ENCODE peak calls at places on chromosomes 3 and 15, in seven cellular contexts. V is epithelial cell of esophagus, D is endothelial cell of umbilical vein, H is neural progenitor cell, Q is BJ, W is cardiac fibroblast, I is tibial artery. O is an unnamed sample.

GRCh38 chr15:51403072-51403878 is 61.8 kb downstream of the GLDN start:
- DNase-seq in H (peak), D (peak), Q (no peak), I (no peak), V (peak), W (peak), O (no peak)

GRCh38 chr3:45896956-45897355 is 10.6 kb downstream of the CCR9 start:
- DNase-seq in V (peak), I (no peak), D (no peak), W (peak), H (no peak), Q (no peak), O (no peak)

GRCh38 chr3:49804141-49805041 is 1.3 kb downstream of the INKA1 start:
- DNase-seq in Q (no peak), W (no peak), V (no peak), I (no peak), H (no peak), D (peak), O (no peak)

GRCh38 chr3:120160050-120160449 is 65.8 kb upstream of the GSK3B start:
- DNase-seq in V (peak), H (no peak), Q (peak), I (peak), W (peak), D (no peak), O (peak)

GRCh38 chr3:195883160-195883559 is 25.2 kb downstream of the TNK2 start:
- DNase-seq in W (no peak), V (no peak), D (no peak), H (no peak), Q (no peak), I (no peak), O (no peak)

GRCh38 chr3:189534546-189534945 is 96.6 kb upstream of the TP63 start:
- DNase-seq in Q (no peak), D (no peak), I (no peak), W (no peak), V (no peak), H (no peak), O (no peak)

GRCh38 chr3:126516152-126516935 is 1.2 kb downstream of the UROC1 start:
- DNase-seq in D (no peak), W (no peak), I (no peak), H (no peak), Q (no peak), V (no peak), O (no peak)

GRCh38 chr15:61155741-61156700 is 73.1 kb downstream of the RORA start:
- DNase-seq in V (peak), I (peak), H (no peak), Q (no peak), W (peak), D (no peak), O (no peak)

GRCh38 chr3:85355572-85355971 is 396.8 kb downstream of the CADM2 start:
- DNase-seq in Q (no peak), V (no peak), H (no peak), I (no peak), D (no peak), W (no peak), O (no peak)

DNA sequence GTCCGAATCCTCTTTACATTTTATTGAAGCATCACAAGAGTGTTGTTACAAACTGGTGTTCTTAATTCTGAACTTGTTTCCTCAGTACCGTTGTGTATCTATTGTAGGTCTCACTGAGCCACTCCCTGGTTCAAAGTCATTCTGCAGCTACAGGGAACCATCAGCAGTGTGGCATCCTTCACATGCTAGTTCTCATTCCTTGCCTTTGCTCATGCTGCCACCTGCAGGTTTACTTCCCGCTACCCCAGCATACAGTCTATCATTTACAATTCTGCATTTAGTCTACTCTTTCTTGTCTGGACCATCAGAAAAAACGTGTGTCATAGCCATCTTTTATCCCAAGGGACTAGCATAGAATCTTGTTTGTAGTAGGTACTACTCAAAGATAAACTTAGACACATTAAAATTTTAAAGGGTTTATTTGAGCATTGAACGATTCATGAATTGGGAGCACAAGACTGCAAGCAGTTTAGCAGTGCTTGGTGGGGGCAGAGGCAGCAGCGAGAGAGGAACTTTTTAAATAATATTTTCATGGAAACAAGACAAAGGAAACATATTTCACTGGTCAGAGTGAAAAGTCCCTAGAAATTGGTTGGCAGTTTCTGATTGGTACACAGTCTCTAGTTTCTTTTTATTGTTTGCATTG is 402.1 kb downstream of the CADM2 start:
- DNase-seq in H (peak), V (peak), Q (no peak), I (no peak), W (peak), D (peak), O (no peak)
- TF ChIP-seq CTCF in H (peak), V (peak), Q (peak), I (no peak), W (peak), D (peak), O (no peak)

GRCh38 chr15:60000824-60001641 is 3.1 kb upstream of the FOXB1 start:
- DNase-seq in H (peak), W (no peak), V (no peak), I (no peak), D (no peak), Q (no peak), O (no peak)

GRCh38 chr15:60001642-60002527 is 2.2 kb upstream of the FOXB1 start:
- DNase-seq in V (no peak), D (no peak), Q (no peak), I (no peak), H (peak), W (no peak), O (no peak)

GRCh38 chr15:59999064-59999377 is 5.1 kb upstream of the FOXB1 start:
- DNase-seq in Q (no peak), D (no peak), V (no peak), W (no peak), I (no peak), H (peak), O (no peak)

GRCh38 chr15:59999558-60000112 is 4.5 kb upstream of the FOXB1 start:
- DNase-seq in W (no peak), V (no peak), Q (no peak), D (no peak), H (peak), I (no peak), O (no peak)

GRCh38 chr15:60000113-60000823 is 3.8 kb upstream of the FOXB1 start:
- DNase-seq in H (peak), V (no peak), I (no peak), Q (no peak), W (no peak), D (no peak), O (no peak)
- H3K4me3 ChIP-seq in H (peak), V (no peak), I (no peak), Q (no peak), W (no peak), D (no peak), O (no peak)

GRCh38 chr3:84820906-84821305 is 137.9 kb upstream of the CADM2 start:
- DNase-seq in D (no peak), V (no peak), W (no peak), I (no peak), H (no peak), Q (no peak), O (no peak)

GRCh38 chr3:84830476-84830875 is 128.3 kb upstream of the CADM2 start:
- DNase-seq in D (no peak), V (no peak), W (no peak), Q (no peak), H (no peak), I (no peak), O (no peak)

GRCh38 chr3:84820126-84820525 is 138.7 kb upstream of the CADM2 start:
- DNase-seq in H (no peak), D (no peak), Q (no peak), V (no peak), W (no peak), I (no peak), O (no peak)

DNA sequence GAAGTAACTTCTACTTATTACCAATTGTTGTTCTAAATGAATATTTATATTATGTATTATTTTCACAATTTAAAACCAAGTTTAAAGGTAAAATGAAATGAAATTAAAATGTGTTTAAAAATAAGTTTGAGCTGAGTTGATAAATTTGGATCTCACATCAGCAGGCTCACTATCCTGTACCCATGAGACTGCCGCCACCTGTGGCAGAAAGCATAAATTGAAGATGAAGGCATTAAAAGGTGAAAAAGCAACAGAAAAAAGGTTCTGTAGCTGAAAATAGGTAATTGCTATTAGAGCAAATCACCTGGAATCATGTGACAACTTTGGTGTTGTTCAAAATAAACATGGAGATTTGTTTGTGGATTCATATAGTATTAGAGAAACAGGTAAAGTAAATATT is 133.0 kb upstream of the CADM2 start:
- DNase-seq in V (no peak), Q (no peak), W (no peak), I (no peak), H (peak), D (no peak), O (no peak)
- TF ChIP-seq CTCF in V (no peak), Q (no peak), W (no peak), I (no peak), H (peak), D (no peak), O (no peak)

DNA sequence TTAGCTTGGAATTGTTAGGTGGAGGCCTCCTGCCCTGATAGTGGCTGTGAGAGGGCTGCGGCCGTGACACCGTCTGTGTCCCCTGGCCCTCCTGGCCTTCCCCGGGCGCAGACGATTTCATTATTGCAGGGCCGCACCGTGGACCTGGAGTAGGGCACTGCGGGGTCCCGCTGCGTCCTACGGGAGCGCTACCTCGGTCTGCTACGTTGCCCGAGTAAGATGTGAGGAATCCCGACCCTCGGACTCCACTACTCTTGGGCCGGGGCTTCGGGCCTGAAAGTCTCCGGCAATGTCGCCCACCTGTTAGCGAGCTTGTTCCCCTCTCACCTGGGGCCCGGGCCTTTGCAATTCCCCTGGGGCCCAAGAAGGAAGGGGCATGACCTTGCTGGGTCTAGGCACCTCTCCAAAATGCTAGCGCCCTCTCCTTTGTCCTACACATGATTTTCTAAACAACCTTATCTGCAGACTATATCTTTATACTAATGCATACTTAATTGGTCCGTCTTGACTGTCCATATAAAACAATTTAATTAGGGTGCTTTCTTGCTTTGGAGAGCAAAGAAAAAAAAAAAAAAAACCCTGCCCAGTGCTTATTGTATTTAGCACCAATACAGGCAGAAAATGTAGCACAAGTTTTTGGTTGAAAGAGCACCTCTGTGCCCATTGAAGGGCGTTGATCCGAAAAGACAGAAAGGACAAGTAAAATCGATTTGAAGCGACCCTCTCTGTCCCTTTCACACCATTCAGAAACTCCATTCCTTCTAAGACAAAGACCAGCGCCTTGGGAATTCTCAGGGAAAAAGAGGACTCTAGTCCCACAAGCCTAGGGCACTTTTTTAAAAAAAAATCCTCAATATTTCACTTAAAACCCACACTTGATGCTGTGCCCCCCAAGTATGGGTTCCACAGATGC is 7.0 kb upstream of the NR2F2 start:
- DNase-seq in I (no peak), Q (no peak), H (peak), W (no peak), D (peak), V (peak), O (no peak)
- H3K4me3 ChIP-seq in I (peak), Q (no peak), H (peak), W (peak), D (peak), V (peak), O (no peak)

GRCh38 chr15:84104853-84105252 is 130.7 kb upstream of the GOLGA6L4 start:
- DNase-seq in H (no peak), Q (no peak), I (no peak), W (no peak), V (no peak), D (no peak), O (no peak)

GRCh38 chr15:84103345-84103744 is 132.2 kb upstream of the GOLGA6L4 start:
- DNase-seq in I (no peak), W (no peak), H (no peak), D (no peak), V (no peak), Q (no peak), O (no peak)

GRCh38 chr15:84112025-84112424 is 123.5 kb upstream of the GOLGA6L4 start:
- DNase-seq in W (peak), Q (no peak), D (no peak), V (peak), H (no peak), I (no peak), O (no peak)

GRCh38 chr15:84113919-84114318 is 121.7 kb upstream of the GOLGA6L4 start:
- DNase-seq in V (no peak), I (no peak), H (no peak), Q (no peak), D (no peak), W (no peak), O (no peak)

GRCh38 chr15:84108725-84109124 is 126.8 kb upstream of the GOLGA6L4 start:
- DNase-seq in Q (no peak), I (no peak), V (peak), H (no peak), W (peak), D (no peak), O (no peak)
- TF ChIP-seq CTCF in Q (peak), I (peak), V (peak), H (peak), W (peak), D (no peak), O (peak)

DNA sequence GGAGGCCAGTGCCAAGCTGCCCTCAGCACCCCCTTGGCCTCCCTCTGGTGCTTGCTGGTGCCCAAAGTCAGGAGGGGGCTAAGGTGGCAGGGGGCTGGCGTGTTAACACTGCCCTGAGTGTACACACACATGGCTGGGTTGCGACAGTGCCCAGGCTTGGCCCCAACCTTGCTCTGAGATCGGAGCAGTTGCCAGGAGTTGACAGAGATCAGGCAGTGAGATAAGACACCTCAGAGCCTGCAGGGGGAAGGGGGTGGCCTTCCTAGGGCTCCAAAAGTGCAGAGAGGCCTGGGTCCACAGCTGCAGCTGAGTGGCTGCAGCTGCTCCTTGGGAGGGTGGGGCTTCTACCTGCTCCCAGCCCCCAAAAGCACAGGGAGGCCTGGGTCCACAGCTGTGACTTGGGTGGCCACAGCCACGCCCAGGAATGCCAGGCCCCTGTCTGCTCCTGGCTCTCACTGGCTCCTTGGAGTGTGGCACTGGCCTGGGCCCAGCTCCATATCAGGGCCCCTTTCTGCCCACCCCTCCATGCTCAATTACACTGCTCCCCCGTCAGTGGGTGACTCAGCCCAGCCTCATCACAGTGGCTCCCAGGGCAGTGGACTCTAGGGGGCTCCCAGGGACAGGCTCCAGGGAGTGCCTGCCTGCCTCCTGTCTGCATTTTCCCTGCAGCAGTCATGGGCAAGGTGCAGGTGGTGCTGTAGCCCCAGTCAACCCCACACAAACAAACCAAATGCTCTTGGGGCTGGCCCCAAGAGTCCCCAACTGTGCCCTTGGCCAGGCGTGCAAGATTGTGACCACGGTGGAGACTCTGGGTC is 56.4 kb upstream of the C15orf39 start:
- DNase-seq in Q (no peak), V (no peak), D (no peak), W (no peak), I (no peak), H (no peak), O (no peak)
- H3K4me3 ChIP-seq in Q (no peak), V (no peak), D (no peak), W (no peak), I (no peak), H (no peak), O (no peak)

DNA sequence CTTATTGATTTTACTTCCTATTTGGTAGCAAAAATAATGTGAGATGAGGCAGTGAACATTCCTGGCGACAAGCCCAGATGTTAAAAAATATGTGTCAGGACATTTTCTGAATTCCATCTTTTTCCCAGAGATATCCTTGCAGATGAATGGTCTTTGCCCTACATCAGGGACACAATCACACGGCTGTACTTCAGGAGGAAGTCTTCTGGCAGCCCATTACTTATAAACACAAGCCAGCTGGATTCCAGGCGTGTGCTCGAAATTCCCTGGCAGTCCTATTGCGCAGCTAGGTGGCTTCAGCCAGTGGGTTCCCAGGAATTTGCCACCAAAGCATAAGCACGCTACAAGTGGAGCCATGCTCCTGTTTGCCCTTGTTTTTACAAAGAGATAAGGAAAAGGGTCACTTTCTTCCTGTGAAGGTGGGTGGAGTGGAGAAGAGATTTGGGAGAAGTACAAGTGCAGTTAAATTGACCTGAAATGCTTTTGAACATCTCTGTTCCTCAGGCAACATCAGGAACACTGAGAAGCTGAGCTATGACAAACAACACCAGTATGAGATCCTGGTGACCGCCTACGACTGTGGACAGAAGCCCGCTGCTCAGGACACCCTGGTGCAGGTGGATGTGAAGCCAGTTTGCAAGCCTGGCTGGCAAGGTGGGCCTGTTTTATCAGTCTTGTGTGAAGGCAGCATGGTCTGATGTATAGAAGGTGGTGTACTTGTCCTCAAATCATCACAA is 257.1 kb upstream of the TRIM42 start:
- DNase-seq in I (no peak), V (no peak), H (no peak), Q (peak), W (peak), D (peak), O (peak)
- TF ChIP-seq CTCF in I (no peak), V (no peak), H (no peak), Q (peak), W (no peak), D (no peak), O (no peak)

DNA sequence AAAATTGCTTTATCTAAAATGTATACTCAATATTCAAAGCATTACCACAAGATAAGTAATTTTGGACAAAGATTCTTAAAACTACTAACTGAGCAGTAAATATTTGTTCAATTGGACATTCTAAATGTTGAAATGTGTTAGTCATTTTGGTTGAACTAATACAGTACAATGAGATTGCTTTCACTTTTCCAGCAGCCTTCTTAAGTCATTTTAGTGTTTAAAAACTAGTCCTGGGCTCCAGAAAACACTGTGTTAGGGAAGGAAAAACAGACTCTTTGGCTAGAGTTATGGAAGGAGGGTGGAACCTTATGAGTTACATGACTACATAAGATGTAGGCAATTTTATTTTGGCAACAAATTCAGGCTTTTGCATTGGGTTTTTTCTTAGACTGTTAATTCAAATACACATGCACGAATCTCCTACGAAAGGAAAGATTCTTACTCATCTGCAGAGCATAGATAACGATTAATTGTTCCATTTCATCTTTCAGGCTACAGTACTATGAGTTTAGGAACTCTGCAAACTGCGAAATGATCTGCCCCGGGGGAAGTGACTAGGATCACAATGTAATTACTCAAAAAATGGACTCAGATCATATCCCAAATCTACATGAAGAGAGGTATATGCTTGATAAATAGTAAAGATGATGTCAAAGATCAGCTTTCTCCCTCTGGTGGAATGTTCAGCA is 492.8 kb upstream of the MDFIC2 start:
- DNase-seq in I (no peak), D (peak), H (no peak), Q (peak), W (peak), V (peak), O (no peak)
- H3K4me3 ChIP-seq in I (peak), D (no peak), H (no peak), Q (peak), W (no peak), V (no peak), O (peak)